ENCODE peak calls at places on chromosomes 13 and 19, in nine cellular contexts. H is IMR-90, O is H9, Y is uterus, I is esophagus squamous epithelium, M is left lung, A is left ventricle myocardium inferior, P is cardiac muscle cell, R is PC-9. J is an unnamed sample.

GRCh38 chr13:65499251-65499650 is 1730.9 kb downstream of the PCDH9 start:
- DNase-seq in P (no peak), M (no peak), A (no peak), R (no peak), Y (no peak), H (no peak), I (no peak), O (no peak), J (no peak)

GRCh38 chr13:59774511-59774911 is 389.2 kb downstream of the DIAPH3 start:
- DNase-seq in A (no peak), I (no peak), O (no peak), M (no peak), P (peak; percentile 59), Y (no peak), H (peak; percentile 77), R (no peak), J (no peak)

GRCh38 chr19:30109565-30109964 is 167.5 kb downstream of the URI1 start:
- DNase-seq in P (no peak), A (no peak), Y (no peak), M (no peak), O (no peak), H (no peak), R (no peak), I (no peak), J (no peak)

GRCh38 chr13:30718661-30719520 is 16.5 kb upstream of the ALOX5AP start:
- DNase-seq in R (peak; percentile 29), I (no peak), M (no peak), O (no peak), Y (no peak), H (peak; percentile 95), A (no peak), P (peak; percentile 69), J (no peak)

GRCh38 chr19:19495614-19496603 is 19.4 kb downstream of the TSSK6 start:
- DNase-seq in R (no peak), I (no peak), A (no peak), M (no peak), Y (no peak), H (no peak), O (no peak), P (no peak), J (no peak)

GRCh38 chr13:44181938-44182337 is 191.7 kb upstream of the SERP2 start:
- DNase-seq in I (no peak), M (no peak), P (no peak), A (no peak), R (no peak), H (no peak), O (no peak), Y (no peak), J (no peak)

GRCh38 chr13:107497661-107498060 is 717.7 kb downstream of the LIG4 start:
- DNase-seq in M (no peak), A (no peak), R (no peak), Y (no peak), H (no peak), P (no peak), O (no peak), I (no peak), J (no peak)

GRCh38 chr13:34942732-34943674 is 933 bp downstream of the NBEA start:
- DNase-seq in P (peak; percentile 5), Y (peak; percentile 20), I (no peak), A (peak; percentile 24), H (no peak), M (peak; percentile 39), R (peak; percentile 34), O (peak; percentile 68), J (no peak)

GRCh38 chr13:27347373-27347772 is 76.7 kb downstream of the RASL11A start:
- DNase-seq in A (no peak), I (no peak), R (no peak), Y (no peak), O (no peak), M (no peak), P (no peak), H (peak; percentile 43), J (no peak)

GRCh38 chr19:10797078-10797477 is 38.9 kb downstream of the TMED1 start:
- DNase-seq in A (no peak), I (no peak), O (no peak), R (no peak), H (no peak), M (no peak), Y (no peak), P (no peak), J (no peak)

GRCh38 chr13:99577934-99578917 is 77.0 kb downstream of the TM9SF2 start:
- DNase-seq in H (no peak), M (no peak), A (no peak), Y (no peak), P (peak; percentile 29), I (no peak), R (no peak), O (no peak), J (peak; percentile 50)

GRCh38 chr13:80339841-80340642 is 884 bp downstream of the SPRY2 start:
- DNase-seq in A (peak; percentile 52), O (no peak), P (peak; percentile 62), I (no peak), H (peak; percentile 42), R (peak; percentile 35), M (peak; percentile 59), Y (peak; percentile 28), J (peak; percentile 86)

GRCh38 chr13:44191504-44192171 is 182.0 kb upstream of the SERP2 start:
- DNase-seq in M (no peak), R (no peak), O (peak; percentile 53), A (no peak), I (no peak), P (peak; percentile 86), Y (peak; percentile 54), H (peak; percentile 70), J (peak; percentile 49)

GRCh38 chr13:111204438-111205177 is 89.5 kb downstream of the ARHGEF7 start:
- DNase-seq in R (no peak), H (peak; percentile 84), A (peak; percentile 48), P (peak; percentile 91), I (no peak), Y (peak; percentile 68), O (peak; percentile 64), M (no peak), J (no peak)
- H3K4me1 ChIP-seq in R (no peaks in the 10 kb centered on the region), H (peaks cover 19% of the 10 kb centered on the region), A (peaks cover 97% of the 10 kb centered on the region), P (peaks cover 20% of the 10 kb centered on the region), I (peaks cover 25% of the 10 kb centered on the region), Y (peaks cover 7% of the 10 kb centered on the region), O (peaks cover 17% of the 10 kb centered on the region), M (peaks cover 54% of the 10 kb centered on the region), J (peaks cover 23% of the 10 kb centered on the region)

GRCh38 chr19:35160629-35161433 is 6.3 kb downstream of the FXYD5 start:
- DNase-seq in H (no peak), M (peak; percentile 0), O (no peak), A (no peak), R (no peak), Y (no peak), I (no peak), P (no peak), J (no peak)

GRCh38 chr19:35159606-35160005 is 5.1 kb downstream of the FXYD5 start:
- DNase-seq in Y (no peak), R (no peak), M (no peak), O (no peak), I (no peak), A (no peak), P (no peak), H (no peak), J (no peak)

GRCh38 chr19:35162471-35163326 is 8.2 kb downstream of the FXYD5 start:
- DNase-seq in R (peak; percentile 74), O (no peak), P (no peak), A (no peak), H (no peak), M (no peak), Y (no peak), I (no peak), J (no peak)

GRCh38 chr19:35164418-35164817 is 9.9 kb downstream of the FXYD5 start:
- DNase-seq in Y (no peak), A (no peak), H (no peak), R (no peak), P (no peak), I (no peak), M (no peak), O (no peak), J (no peak)

GRCh38 chr19:35161434-35161743 is 6.9 kb downstream of the FXYD5 start:
- DNase-seq in R (no peak), A (no peak), P (no peak), Y (no peak), I (no peak), O (no peak), H (no peak), M (no peak), J (no peak)
- H3K4me1 ChIP-seq in R (peaks cover 69% of the 10 kb centered on the region), A (no peaks in the 10 kb centered on the region), P (no peaks in the 10 kb centered on the region), Y (no peaks in the 10 kb centered on the region), I (no peaks in the 10 kb centered on the region), O (no peaks in the 10 kb centered on the region), H (no peaks in the 10 kb centered on the region), M (peaks cover 3% of the 10 kb centered on the region), J (no peaks in the 10 kb centered on the region)

GRCh38 chr19:1275260-1275975 is at the start of gene FAM174C:
- DNase-seq in I (peak; percentile 90), H (peak; percentile 97), Y (peak; percentile 94), P (peak; percentile 98), M (peak; percentile 97), A (peak; percentile 95), R (peak; percentile 87), O (peak; percentile 97), J (peak; percentile 92)
- H3K4me1 ChIP-seq in I (peaks cover 57% of the 10 kb centered on the region), H (peaks cover 23% of the 10 kb centered on the region), Y (peaks cover 45% of the 10 kb centered on the region), P (peaks cover 15% of the 10 kb centered on the region), M (peaks cover 70% of the 10 kb centered on the region), A (peaks cover 71% of the 10 kb centered on the region), R (peaks cover 27% of the 10 kb centered on the region), O (no peaks in the 10 kb centered on the region), J (peaks cover 34% of the 10 kb centered on the region)

GRCh38 chr19:35904312-35905068 is 2.2 kb downstream of the HCST start:
- DNase-seq in H (no peak), I (no peak), O (no peak), R (no peak), M (no peak), A (no peak), Y (no peak), P (no peak), J (no peak)

GRCh38 chr19:35907377-35907745 is 734 bp downstream of the TYROBP start:
- DNase-seq in H (no peak), Y (no peak), P (no peak), A (no peak), O (no peak), R (no peak), M (no peak), I (no peak), J (no peak)

GRCh38 chr19:35902870-35903475 is 644 bp downstream of the HCST start:
- DNase-seq in A (no peak), Y (no peak), O (no peak), M (no peak), H (no peak), P (no peak), R (no peak), I (no peak), J (no peak)

GRCh38 chr19:35903550-35904179 is 1.3 kb downstream of the HCST start:
- DNase-seq in P (peak; percentile 73), Y (peak; percentile 56), A (peak; percentile 72), O (peak; percentile 91), M (peak; percentile 92), H (peak; percentile 73), I (peak; percentile 75), R (peak; percentile 76), J (peak; percentile 69)

DNA sequence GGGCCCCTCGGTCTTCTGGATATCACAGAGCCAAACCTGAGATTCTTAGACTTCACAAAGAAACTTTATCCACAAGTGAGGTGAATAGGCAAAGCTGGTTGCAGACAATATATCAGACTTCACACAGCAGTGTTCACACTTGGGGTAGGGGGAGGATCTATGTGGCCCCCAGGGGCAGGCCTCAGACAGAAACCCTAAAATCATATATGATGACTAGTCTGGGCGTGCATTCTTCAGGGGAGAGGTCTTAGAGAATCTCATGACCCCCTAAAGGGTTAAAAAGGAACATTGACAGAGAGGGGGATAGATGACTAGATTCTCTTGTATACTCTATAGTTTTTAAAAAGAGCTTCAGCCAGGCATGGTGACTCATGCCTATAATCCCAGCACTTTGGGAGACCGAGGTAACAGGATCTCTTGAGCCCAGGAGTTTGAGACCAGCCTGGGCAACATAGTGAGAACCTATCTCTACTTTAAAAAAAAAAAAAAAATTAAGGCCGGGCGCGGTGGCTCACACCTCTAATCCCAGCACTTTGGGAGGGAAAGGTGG is 2.8 kb downstream of the TYROBP start:
- DNase-seq in H (peak; percentile 50), O (no peak), M (no peak), R (no peak), I (no peak), P (no peak), A (no peak), Y (no peak), J (no peak)
- H3K4me1 ChIP-seq in H (peaks cover 31% of the 10 kb centered on the region), O (peaks cover 7% of the 10 kb centered on the region), M (peaks cover 72% of the 10 kb centered on the region), R (peaks cover 8% of the 10 kb centered on the region), I (peaks cover 23% of the 10 kb centered on the region), P (peaks cover 12% of the 10 kb centered on the region), A (peaks cover 6% of the 10 kb centered on the region), Y (peaks cover 4% of the 10 kb centered on the region), J (peaks cover 20% of the 10 kb centered on the region)

J was measured in SJSA1.